ENCODE peak calls at places on chromosome 5, in eight cellular contexts. H is GM23338, A is HCT116, G is MM.1S, O is hepatocyte, L is OCI-LY7, Z is SK-N-SH, W is PC-3. R is an unnamed sample.

GRCh38 chr5:14742427-14743010 is 78.0 kb downstream of the OTULIN start:
- DNase-seq in G (no peak), L (no peak), Z (no peak), H (no peak), A (no peak), O (no peak), W (no peak), R (no peak)

GRCh38 chr5:176788931-176789872 is 21.2 kb upstream of the UNC5A start:
- DNase-seq in W (no peak), L (no peak), Z (no peak), H (no peak), G (no peak), O (no peak), A (no peak), R (peak; percentile 24)

GRCh38 chr5:179304466-179304865 is 40.8 kb downstream of the ADAMTS2 start:
- DNase-seq in O (no peak), A (no peak), Z (no peak), L (no peak), H (no peak), G (no peak), W (no peak), R (peak; percentile 98)

GRCh38 chr5:176364765-176365662 is at the start of gene ARL10:
- DNase-seq in W (no peak), G (no peak), O (peak; percentile 61), L (no peak), H (peak; percentile 65), Z (peak; percentile 91), A (no peak), R (peak; percentile 68)

GRCh38 chr5:86971034-86971511 is 296.6 kb upstream of the RASA1 start:
- DNase-seq in O (no peak), H (peak; percentile 28), A (peak; percentile 18), L (peak; percentile 26), W (peak; percentile 68), G (peak; percentile 47), Z (no peak), R (peak; percentile 53)

GRCh38 chr5:147403659-147404640 is 105.9 kb downstream of the DPYSL3 start:
- DNase-seq in W (peak; percentile 58), Z (no peak), O (peak; percentile 77), A (peak; percentile 66), L (no peak), G (peak; percentile 91), H (no peak), R (peak; percentile 98)

GRCh38 chr5:34957299-34957698 is 27.9 kb downstream of the DNAJC21 start:
- DNase-seq in A (no peak), O (no peak), G (no peak), W (no peak), L (no peak), H (peak; percentile 26), Z (no peak), R (peak; percentile 22)

GRCh38 chr5:163760498-163760897 is 255.1 kb downstream of the MAT2B start:
- DNase-seq in G (no peak), Z (no peak), W (peak; percentile 18), H (no peak), A (no peak), O (no peak), L (no peak), R (peak; percentile 89)

GRCh38 chr5:96463106-96463505 is 30.1 kb upstream of the PCSK1 start:
- DNase-seq in H (no peak), Z (no peak), G (no peak), L (no peak), A (no peak), W (no peak), O (no peak), R (no peak)

GRCh38 chr5:156706631-156707030 is 143.5 kb upstream of the PPP1R2B start:
- DNase-seq in O (no peak), W (no peak), H (peak; percentile 66), Z (no peak), G (no peak), L (no peak), A (no peak), R (no peak)

GRCh38 chr5:31232273-31232888 is 38.9 kb downstream of the CDH6 start:
- DNase-seq in O (peak; percentile 78), W (peak; percentile 81), G (peak; percentile 72), Z (peak; percentile 36), H (peak; percentile 89), A (peak; percentile 7), L (peak; percentile 54), R (peak; percentile 83)

GRCh38 chr5:133863857-133864585 is 104.4 kb downstream of the C5orf15 start:
- DNase-seq in Z (no peak), H (peak; percentile 19), G (no peak), A (no peak), L (peak; percentile 48), O (no peak), W (no peak), R (no peak)

GRCh38 chr5:148469446-148470062 is 85.8 kb downstream of the FBXO38 start:
- DNase-seq in L (no peak), W (peak; percentile 97), Z (no peak), A (no peak), H (no peak), O (no peak), G (no peak), R (peak; percentile 52)

GRCh38 chr5:35202319-35203111 is 27.8 kb downstream of the PRLR start:
- DNase-seq in H (peak; percentile 86), G (no peak), W (peak; percentile 71), L (peak; percentile 37), A (peak; percentile 36), O (peak; percentile 68), Z (peak; percentile 51), R (peak; percentile 76)

GRCh38 chr5:72063219-72063819 is 44.0 kb upstream of the MAP1B start:
- DNase-seq in W (peak; percentile 33), A (no peak), O (peak; percentile 39), G (peak; percentile 19), H (peak; percentile 79), Z (no peak), L (peak; percentile 30), R (peak; percentile 25)

GRCh38 chr5:14825977-14826376 is 45.6 kb downstream of the ANKH start:
- DNase-seq in L (no peak), G (no peak), H (no peak), W (no peak), O (no peak), A (no peak), Z (no peak), R (no peak)

GRCh38 chr5:163172540-163173337 is 264.7 kb upstream of the CCNG1 start:
- DNase-seq in O (no peak), W (peak; percentile 20), L (no peak), A (no peak), H (no peak), G (peak; percentile 82), Z (no peak), R (no peak)

GRCh38 chr5:168300377-168301182 is 9.1 kb downstream of the WWC1 start:
- DNase-seq in H (peak; percentile 60), Z (no peak), O (peak; percentile 3), G (peak; percentile 39), A (no peak), L (no peak), W (no peak), R (no peak)

GRCh38 chr5:176632777-176633176 is 2.3 kb downstream of the EIF4E1B start:
- DNase-seq in G (no peak), L (no peak), O (no peak), Z (no peak), W (no peak), A (no peak), H (no peak), R (no peak)

GRCh38 chr5:117414926-117415325 is 840.3 kb upstream of the SEMA6A start:
- DNase-seq in A (no peak), H (no peak), W (no peak), G (no peak), O (no peak), L (no peak), Z (no peak), R (no peak)

GRCh38 chr5:23507278-23507685 is at the start of gene PRDM9:
- DNase-seq in H (peak; percentile 79), Z (peak; percentile 68), L (no peak), A (no peak), W (peak; percentile 98), O (no peak), G (no peak), R (peak; percentile 37)
- TF ChIP-seq EZH2phosphoT487 in H (no peak), Z (no peak), L (no peak), A (no peak), W (no peak), O (no peak), G (no peak), R (no peak)

GRCh38 chr5:64869419-64869818 is 100.7 kb downstream of the CWC27 start:
- DNase-seq in O (no peak), L (no peak), H (peak; percentile 21), A (peak; percentile 12), G (no peak), Z (no peak), W (peak; percentile 58), R (peak; percentile 85)
- TF ChIP-seq EZH2phosphoT487 in O (no peak), L (no peak), H (no peak), A (no peak), G (no peak), Z (no peak), W (no peak), R (no peak)

GRCh38 chr5:37116359-37116758 is 132.8 kb downstream of the CPLANE1 start:
- DNase-seq in O (no peak), W (no peak), L (no peak), G (no peak), Z (no peak), A (no peak), H (no peak), R (no peak)

GRCh38 chr5:37109338-37109737 is 139.8 kb downstream of the CPLANE1 start:
- DNase-seq in G (no peak), W (no peak), Z (no peak), H (no peak), O (no peak), A (no peak), L (no peak), R (no peak)

GRCh38 chr5:37110128-37110527 is 139.0 kb downstream of the CPLANE1 start:
- DNase-seq in H (no peak), O (no peak), G (no peak), L (no peak), Z (no peak), W (no peak), A (no peak), R (no peak)

GRCh38 chr5:37112383-37112991 is 136.7 kb downstream of the CPLANE1 start:
- DNase-seq in W (no peak), H (no peak), L (no peak), G (peak; percentile 44), O (no peak), A (no peak), Z (no peak), R (no peak)

GRCh38 chr5:37111426-37112382 is 137.5 kb downstream of the CPLANE1 start:
- DNase-seq in H (no peak), Z (no peak), A (no peak), W (no peak), L (no peak), O (no peak), G (peak; percentile 81), R (no peak)
- TF ChIP-seq EZH2phosphoT487 in H (no peak), Z (no peak), A (no peak), W (no peak), L (no peak), O (no peak), G (no peak), R (no peak)

DNA sequence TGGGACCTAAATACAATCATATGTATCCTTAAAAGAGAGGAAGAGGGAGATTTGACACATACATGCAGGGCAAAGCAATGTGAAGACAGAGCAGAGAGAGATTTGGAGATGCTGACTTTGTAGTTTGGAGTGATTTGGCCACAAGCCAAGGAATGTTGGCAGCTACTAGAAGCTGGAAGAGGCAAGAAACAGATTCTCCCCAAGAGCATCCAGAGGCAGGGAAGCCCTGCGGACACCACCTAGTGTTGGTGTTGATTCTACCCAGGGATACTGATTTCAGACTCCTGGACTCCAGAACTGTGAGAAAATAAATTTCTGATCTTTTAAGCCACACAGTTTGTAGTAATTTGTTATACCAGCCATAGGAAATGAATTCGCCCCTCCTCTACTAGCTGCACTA is 64.9 kb upstream of the OSMR start:
- DNase-seq in G (no peak), Z (no peak), O (peak; percentile 48), H (no peak), A (no peak), W (peak; percentile 54), L (no peak), R (peak; percentile 70)
- TF ChIP-seq EZH2phosphoT487 in G (no peak), Z (no peak), O (no peak), H (no peak), A (no peak), W (no peak), L (no peak), R (no peak)

R was measured in GM23248.